ENCODE peak calls at places on chromosomes 5 and 9, in seven cellular contexts. One of them, this sample, is unnamed.

GRCh38 chr9:112380771-112381181 is 868 bp downstream of the HSDL2 start:
- DNase-seq in A549: no peak
- DNase-seq in H1: no peak
- DNase-seq in SK-N-SH: peak
- DNase-seq in GM12878: peak
- DNase-seq in HepG2: peak
- DNase-seq in HCT116: no peak
- DNase-seq in this sample: peak

GRCh38 chr9:123302348-123303214 is 34.2 kb upstream of the STRBP start:
- DNase-seq in A549: no peak
- DNase-seq in HCT116: no peak
- DNase-seq in H1: no peak
- DNase-seq in SK-N-SH: no peak
- DNase-seq in GM12878: no peak
- DNase-seq in HepG2: no peak
- DNase-seq in this sample: peak

GRCh38 chr9:107883496-107884120 is 394.0 kb upstream of the KLF4 start:
- DNase-seq in A549: no peak
- DNase-seq in SK-N-SH: no peak
- DNase-seq in H1: no peak
- DNase-seq in GM12878: no peak
- DNase-seq in HCT116: no peak
- DNase-seq in HepG2: no peak
- DNase-seq in this sample: no peak

GRCh38 chr9:88007291-88007650 is 32.9 kb upstream of the CDK20 start:
- DNase-seq in HCT116: no peak
- DNase-seq in HepG2: no peak
- DNase-seq in GM12878: no peak
- DNase-seq in H1: no peak
- DNase-seq in A549: no peak
- DNase-seq in SK-N-SH: no peak
- DNase-seq in this sample: no peak

GRCh38 chr9:37197158-37198033 is 77.0 kb downstream of the ZCCHC7 start:
- DNase-seq in SK-N-SH: peak
- DNase-seq in A549: no peak
- DNase-seq in H1: no peak
- DNase-seq in GM12878: peak
- DNase-seq in HepG2: no peak
- DNase-seq in HCT116: no peak
- DNase-seq in this sample: peak

GRCh38 chr5:16596541-16596940 is 20.3 kb downstream of the RETREG1 start:
- DNase-seq in SK-N-SH: no peak
- DNase-seq in H1: no peak
- DNase-seq in A549: no peak
- DNase-seq in HepG2: no peak
- DNase-seq in HCT116: no peak
- DNase-seq in GM12878: no peak
- DNase-seq in this sample: no peak

GRCh38 chr5:34743878-34744277 is 87.8 kb downstream of the RAI14 start:
- DNase-seq in HepG2: no peak
- DNase-seq in A549: no peak
- DNase-seq in GM12878: no peak
- DNase-seq in HCT116: no peak
- DNase-seq in SK-N-SH: no peak
- DNase-seq in H1: no peak
- DNase-seq in this sample: no peak

GRCh38 chr5:89694026-89694540 is 715.5 kb downstream of the CETN3 start:
- DNase-seq in HepG2: no peak
- DNase-seq in H1: no peak
- DNase-seq in SK-N-SH: no peak
- DNase-seq in GM12878: no peak
- DNase-seq in HCT116: no peak
- DNase-seq in A549: no peak
- DNase-seq in this sample: no peak

GRCh38 chr9:129273136-129273895 is 95.3 kb upstream of the IER5L start:
- DNase-seq in GM12878: no peak
- DNase-seq in A549: no peak
- DNase-seq in H1: no peak
- DNase-seq in HCT116: no peak
- DNase-seq in SK-N-SH: no peak
- DNase-seq in HepG2: no peak
- DNase-seq in this sample: no peak
- TF ChIP-seq RAD21 in GM12878: no peak
- TF ChIP-seq RAD21 in A549: no peak
- TF ChIP-seq RAD21 in H1: no peak
- TF ChIP-seq RAD21 in HCT116: no peak
- TF ChIP-seq RAD21 in SK-N-SH: no peak
- TF ChIP-seq RAD21 in HepG2: no peak
- TF ChIP-seq RAD21 in this sample: no peak

GRCh38 chr5:40554794-40555193 is 124.9 kb upstream of the PTGER4 start:
- DNase-seq in A549: no peak
- DNase-seq in SK-N-SH: no peak
- DNase-seq in GM12878: no peak
- DNase-seq in H1: no peak
- DNase-seq in HCT116: no peak
- DNase-seq in HepG2: no peak
- DNase-seq in this sample: no peak

GRCh38 chr5:40551706-40552557 is 127.8 kb upstream of the PTGER4 start:
- DNase-seq in H1: peak
- DNase-seq in HCT116: no peak
- DNase-seq in GM12878: no peak
- DNase-seq in HepG2: peak
- DNase-seq in A549: peak
- DNase-seq in SK-N-SH: no peak
- DNase-seq in this sample: no peak

GRCh38 chr5:40550481-40550880 is 129.2 kb upstream of the PTGER4 start:
- DNase-seq in A549: no peak
- DNase-seq in HepG2: no peak
- DNase-seq in H1: no peak
- DNase-seq in GM12878: no peak
- DNase-seq in SK-N-SH: no peak
- DNase-seq in HCT116: no peak
- DNase-seq in this sample: no peak

GRCh38 chr5:40554048-40554447 is 125.7 kb upstream of the PTGER4 start:
- DNase-seq in HepG2: no peak
- DNase-seq in H1: no peak
- DNase-seq in HCT116: no peak
- DNase-seq in GM12878: no peak
- DNase-seq in SK-N-SH: no peak
- DNase-seq in A549: no peak
- DNase-seq in this sample: no peak

GRCh38 chr5:40552981-40553380 is 126.7 kb upstream of the PTGER4 start:
- DNase-seq in GM12878: no peak
- DNase-seq in A549: no peak
- DNase-seq in HepG2: no peak
- DNase-seq in HCT116: no peak
- DNase-seq in SK-N-SH: no peak
- DNase-seq in H1: no peak
- DNase-seq in this sample: no peak
- TF ChIP-seq MAX in GM12878: no peak
- TF ChIP-seq MAX in A549: no peak
- TF ChIP-seq MAX in HepG2: no peak
- TF ChIP-seq MAX in HCT116: no peak
- TF ChIP-seq MAX in SK-N-SH: no peak
- TF ChIP-seq MAX in H1: no peak
- TF ChIP-seq MAX in this sample: no peak

GRCh38 chr9:138009456-138010273 is 132.1 kb downstream of the CACNA1B start:
- DNase-seq in HCT116: no peak
- DNase-seq in A549: no peak
- DNase-seq in HepG2: no peak
- DNase-seq in GM12878: no peak
- DNase-seq in H1: no peak
- DNase-seq in SK-N-SH: no peak
- DNase-seq in this sample: no peak
- TF ChIP-seq RAD21 in HCT116: no peak
- TF ChIP-seq RAD21 in A549: no peak
- TF ChIP-seq RAD21 in HepG2: no peak
- TF ChIP-seq RAD21 in GM12878: no peak
- TF ChIP-seq RAD21 in H1: no peak
- TF ChIP-seq RAD21 in SK-N-SH: no peak
- TF ChIP-seq RAD21 in this sample: no peak

DNA sequence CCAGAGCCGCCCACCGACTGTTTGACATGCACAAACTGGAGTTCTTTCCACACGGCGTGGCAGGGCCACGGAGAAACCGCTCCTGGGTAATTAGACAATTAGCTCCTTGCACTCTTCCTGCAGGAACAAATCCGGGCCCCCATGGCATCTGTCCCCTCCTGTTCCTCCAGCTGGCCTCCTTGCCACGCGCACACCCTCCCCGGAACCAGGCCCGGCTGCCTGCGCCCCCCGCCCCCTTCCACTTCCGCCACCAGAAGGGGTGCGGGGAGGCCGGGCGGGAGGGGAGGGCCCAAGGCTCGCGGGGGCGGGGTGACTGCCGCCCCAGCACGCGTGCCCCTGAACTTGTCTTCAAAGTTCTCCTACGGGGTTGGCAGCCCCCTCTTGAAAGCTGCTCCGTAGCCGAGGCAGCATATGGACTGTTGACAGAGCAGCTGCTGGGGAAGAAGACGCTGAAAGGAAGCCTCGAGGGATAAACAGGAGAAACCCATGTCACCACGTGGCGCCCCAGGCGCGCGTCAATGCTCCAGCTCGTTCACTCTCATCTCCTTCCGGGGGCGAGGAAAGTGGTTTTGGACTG is 74.4 kb downstream of the SEC61B start:
- DNase-seq in A549: no peak
- DNase-seq in GM12878: no peak
- DNase-seq in HepG2: no peak
- DNase-seq in H1: no peak
- DNase-seq in HCT116: no peak
- DNase-seq in SK-N-SH: peak
- DNase-seq in this sample: peak
- TF ChIP-seq MAX in A549: no peak
- TF ChIP-seq MAX in GM12878: peak
- TF ChIP-seq MAX in HepG2: no peak
- TF ChIP-seq MAX in H1: peak
- TF ChIP-seq MAX in HCT116: no peak
- TF ChIP-seq MAX in SK-N-SH: no peak
- TF ChIP-seq MAX in this sample: no peak

DNA sequence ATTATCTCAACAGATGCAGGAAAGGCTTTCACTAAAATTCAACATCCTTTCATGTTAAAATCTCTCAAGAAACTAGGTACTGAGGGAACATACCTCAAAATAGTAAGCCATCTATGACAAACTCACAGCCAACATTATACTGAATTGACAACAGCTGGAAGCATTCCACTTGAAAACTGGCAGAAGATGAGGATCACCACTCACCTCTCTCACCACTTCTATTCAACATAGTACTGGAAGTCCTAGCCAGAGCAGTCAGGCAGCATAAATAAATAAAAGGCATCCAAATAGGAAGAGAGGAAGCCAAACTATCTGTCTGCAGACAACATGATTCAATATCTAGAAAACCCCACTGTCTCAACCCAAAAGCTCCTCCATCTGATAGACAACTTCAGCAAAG is 203.6 kb upstream of the GRAMD2B start:
- DNase-seq in H1: no peak
- DNase-seq in HepG2: no peak
- DNase-seq in HCT116: no peak
- DNase-seq in GM12878: no peak
- DNase-seq in SK-N-SH: no peak
- DNase-seq in A549: no peak
- DNase-seq in this sample: no peak
- TF ChIP-seq RAD21 in H1: no peak
- TF ChIP-seq RAD21 in HepG2: no peak
- TF ChIP-seq RAD21 in HCT116: no peak
- TF ChIP-seq RAD21 in GM12878: no peak
- TF ChIP-seq RAD21 in SK-N-SH: no peak
- TF ChIP-seq RAD21 in A549: no peak
- TF ChIP-seq RAD21 in this sample: no peak

GRCh38 chr9:74760031-74760700 is 127.6 kb downstream of the TRPM6 start:
- DNase-seq in SK-N-SH: no peak
- DNase-seq in GM12878: no peak
- DNase-seq in HepG2: peak
- DNase-seq in H1: no peak
- DNase-seq in A549: no peak
- DNase-seq in HCT116: no peak
- DNase-seq in this sample: no peak
- TF ChIP-seq MAX in SK-N-SH: no peak
- TF ChIP-seq MAX in GM12878: no peak
- TF ChIP-seq MAX in HepG2: no peak
- TF ChIP-seq MAX in H1: no peak
- TF ChIP-seq MAX in A549: no peak
- TF ChIP-seq MAX in HCT116: no peak
- TF ChIP-seq MAX in this sample: no peak

DNA sequence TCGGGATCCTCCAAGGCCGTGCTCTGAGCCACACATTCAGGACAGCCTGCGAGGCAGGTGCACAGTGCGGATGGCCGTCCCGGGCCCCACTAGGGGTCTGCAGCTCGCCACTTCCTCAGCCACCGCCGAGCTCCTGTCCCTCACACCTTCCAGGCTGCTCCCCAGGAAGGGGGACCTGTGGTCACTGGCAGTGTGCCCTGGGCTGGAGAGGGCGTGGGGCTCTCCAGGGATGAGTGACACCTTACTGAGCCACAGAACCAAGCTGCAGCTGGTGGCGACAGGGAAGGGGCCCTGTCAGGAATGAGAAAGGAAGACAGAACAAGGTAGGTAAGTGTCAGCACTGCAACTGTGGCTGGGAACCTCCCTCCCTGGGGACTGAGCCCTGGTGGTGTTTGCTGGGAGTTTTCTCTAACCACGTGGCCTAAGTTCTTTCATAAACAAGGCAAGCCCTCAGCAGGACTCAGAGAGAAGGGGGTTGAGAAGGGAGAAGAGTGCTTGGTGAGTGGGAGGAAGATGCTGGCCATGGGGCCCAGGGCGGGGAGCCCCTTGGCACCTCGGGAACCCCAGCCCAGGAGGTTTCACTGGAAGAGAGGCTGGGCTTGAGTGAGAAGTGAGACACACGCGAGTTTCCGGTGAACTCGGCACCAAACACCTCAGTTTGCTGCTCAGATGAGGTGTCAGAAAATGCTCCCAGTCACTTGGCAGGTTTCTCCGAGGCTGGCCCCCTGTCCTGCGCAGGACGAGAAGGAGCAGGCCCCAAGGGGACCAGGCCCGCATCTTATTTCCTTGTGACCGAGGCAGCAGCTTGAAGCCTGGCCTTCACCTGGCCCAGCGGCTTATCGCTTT is 5.2 kb downstream of the IL13 start:
- DNase-seq in HCT116: no peak
- DNase-seq in H1: no peak
- DNase-seq in SK-N-SH: no peak
- DNase-seq in GM12878: peak
- DNase-seq in HepG2: peak
- DNase-seq in A549: no peak
- DNase-seq in this sample: peak
- TF ChIP-seq RAD21 in HCT116: no peak
- TF ChIP-seq RAD21 in H1: no peak
- TF ChIP-seq RAD21 in SK-N-SH: no peak
- TF ChIP-seq RAD21 in GM12878: peak
- TF ChIP-seq RAD21 in HepG2: no peak
- TF ChIP-seq RAD21 in A549: no peak
- TF ChIP-seq RAD21 in this sample: no peak

DNA sequence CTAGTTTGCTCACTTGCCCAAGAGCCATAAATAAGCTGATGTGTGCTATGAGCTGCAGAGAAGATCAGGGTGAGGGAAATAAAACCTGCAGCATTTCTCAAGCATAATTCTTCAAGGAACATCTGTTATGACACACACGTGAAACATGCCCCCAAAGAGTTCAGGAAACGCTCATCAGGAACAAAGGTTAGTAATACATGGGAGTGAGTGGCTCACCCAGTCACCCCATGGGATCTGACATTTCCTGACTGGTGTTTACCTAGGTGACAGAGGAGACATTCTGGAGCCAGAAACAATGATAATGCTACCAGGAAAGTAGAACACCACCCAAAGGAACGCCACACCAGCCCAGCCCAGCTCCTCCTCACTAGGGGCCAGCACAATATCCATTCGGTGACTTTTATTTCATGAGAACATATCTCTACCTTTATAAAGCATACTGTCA is 66.0 kb downstream of the FRMD3 start:
- DNase-seq in A549: peak
- DNase-seq in HCT116: no peak
- DNase-seq in HepG2: peak
- DNase-seq in SK-N-SH: no peak
- DNase-seq in GM12878: no peak
- DNase-seq in H1: no peak
- DNase-seq in this sample: no peak
- TF ChIP-seq MAX in A549: no peak
- TF ChIP-seq MAX in HCT116: no peak
- TF ChIP-seq MAX in HepG2: peak
- TF ChIP-seq MAX in SK-N-SH: no peak
- TF ChIP-seq MAX in GM12878: no peak
- TF ChIP-seq MAX in H1: no peak
- TF ChIP-seq MAX in this sample: no peak